ENCODE peak calls at places on chromosomes 4 and X, in nine cellular contexts. T, I, M, W, G, N, A, K and D are unnamed samples.

GRCh38 chrX:138775501-138775900 is 64.0 kb upstream of the FGF13 start:
- DNase-seq in K (peak), M (no peak), T (no peak), W (peak), I (no peak), G (peak), A (no peak), N (peak), D (no peak)

GRCh38 chr4:113645771-113646455 is 115.6 kb downstream of the CAMK2D start:
- DNase-seq in K (peak), M (no peak), T (no peak), N (no peak), W (peak), G (no peak), A (peak), I (no peak), D (no peak)

GRCh38 chrX:120419465-120419864 is 49.6 kb downstream of the LAMP2 start:
- DNase-seq in T (no peak), N (no peak), M (no peak), I (no peak), A (no peak), G (no peak), W (no peak), K (no peak), D (no peak)

GRCh38 chr4:182881928-182882327 is 35.3 kb downstream of the DCTD start:
- DNase-seq in A (no peak), T (peak), M (no peak), N (no peak), K (no peak), G (no peak), I (peak), W (no peak), D (no peak)

GRCh38 chr4:23516719-23517118 is 373.1 kb downstream of the PPARGC1A start:
- DNase-seq in N (peak), G (peak), T (no peak), I (no peak), A (no peak), W (no peak), K (peak), M (no peak), D (no peak)

GRCh38 chr4:107824367-107825071 is at the start of gene SGMS2:
- DNase-seq in K (peak), A (peak), N (peak), G (peak), T (peak), M (peak), W (peak), I (peak), D (peak)

GRCh38 chrX:45767021-45767491 is 566.4 kb upstream of the DIPK2B start:
- DNase-seq in G (no peak), M (no peak), N (peak), W (no peak), K (peak), T (no peak), A (no peak), I (no peak), D (no peak)

GRCh38 chrX:667360-667759 is 36.8 kb downstream of the SHOX start:
- DNase-seq in W (no peak), I (no peak), T (no peak), N (no peak), A (no peak), K (no peak), M (no peak), G (no peak), D (no peak)

GRCh38 chrX:120308959-120309872 is 2.0 kb downstream of the TMEM255A start:
- DNase-seq in N (peak), G (peak), T (no peak), M (peak), I (peak), A (peak), K (peak), W (peak), D (no peak)

GRCh38 chrX:104913348-104913747 is 307.1 kb downstream of the TEX13A start:
- DNase-seq in N (peak), T (peak), A (no peak), G (peak), I (no peak), W (peak), K (peak), M (no peak), D (no peak)

GRCh38 chr4:159105761-159106243 is 2.9 kb downstream of the RAPGEF2 start:
- DNase-seq in W (peak), N (peak), M (peak), K (peak), I (no peak), A (no peak), G (no peak), T (no peak), D (no peak)
- H3K4me3 ChIP-seq in W (peak), N (no peak), M (peak), K (peak), I (no peak), A (peak), G (peak), T (no peak), D (peak)

DNA sequence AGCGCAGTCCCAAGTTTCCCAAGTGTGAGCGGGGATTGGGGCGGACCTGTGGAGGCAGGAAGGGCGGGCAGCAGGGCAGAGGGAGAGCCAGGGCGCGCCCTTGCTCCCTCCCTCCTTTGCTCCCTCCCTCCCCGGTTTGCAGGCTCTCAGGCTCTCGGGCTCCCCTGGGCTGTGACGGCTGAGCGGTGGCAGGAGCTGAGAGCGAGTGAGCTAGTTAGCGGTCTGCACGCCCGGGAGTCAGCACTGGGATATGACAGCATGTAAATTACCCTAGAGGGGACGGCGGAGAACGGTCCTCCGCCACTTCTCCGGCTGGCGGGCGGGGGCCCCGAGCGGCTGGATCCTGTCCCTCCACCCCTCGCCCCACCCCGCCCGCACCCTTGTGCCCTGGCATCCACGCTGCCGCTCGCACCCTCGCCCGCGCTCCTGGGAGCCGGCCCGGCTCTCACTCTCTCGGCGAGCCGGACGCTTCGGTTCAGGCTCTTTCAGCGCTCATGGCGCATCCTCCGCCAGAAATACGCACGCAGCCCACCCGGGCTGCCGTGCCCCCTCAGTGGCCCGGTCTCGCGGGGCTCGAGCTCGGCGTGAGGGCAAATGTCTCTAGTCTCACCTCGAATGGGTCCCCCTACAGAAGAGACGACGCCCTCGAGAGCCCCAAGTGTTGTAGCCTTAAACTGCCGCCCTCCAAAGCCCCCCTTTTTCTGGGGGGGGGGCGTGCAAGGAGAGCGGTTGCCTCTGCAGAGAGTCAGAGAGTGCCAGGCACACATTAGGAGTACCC is at the start of gene TSC22D3:
- DNase-seq in G (peak), T (peak), K (peak), A (peak), M (peak), I (peak), W (peak), N (peak), D (peak)
- TF ChIP-seq CTCF in G (no peak), T (no peak), K (peak), A (no peak), M (no peak), I (peak), W (no peak), N (no peak), D (peak)

GRCh38 chr4:11013265-11013664 is 328.7 kb upstream of the CLNK start:
- DNase-seq in G (no peak), I (no peak), N (no peak), W (no peak), T (no peak), M (no peak), K (no peak), A (no peak), D (no peak)
- H3K4me3 ChIP-seq in G (no peak), I (no peak), N (no peak), W (no peak), T (no peak), M (no peak), K (no peak), A (no peak), D (no peak)

GRCh38 chr4:600850-601515 is 24.4 kb upstream of the PDE6B start:
- DNase-seq in W (no peak), A (no peak), M (no peak), K (no peak), N (no peak), G (no peak), T (no peak), I (no peak), D (no peak)

GRCh38 chr4:600166-600565 is 24.1 kb upstream of the TMEM271 start:
- DNase-seq in K (no peak), I (no peak), A (no peak), N (no peak), M (no peak), T (no peak), G (no peak), W (no peak), D (no peak)

GRCh38 chr4:601612-602558 is 23.5 kb upstream of the PDE6B start:
- DNase-seq in T (no peak), K (no peak), N (no peak), A (no peak), M (no peak), I (no peak), W (no peak), G (no peak), D (no peak)

GRCh38 chr4:604131-604530 is 21.2 kb upstream of the PDE6B start:
- DNase-seq in I (no peak), M (no peak), N (peak), T (no peak), W (no peak), K (no peak), A (no peak), G (no peak), D (no peak)

DNA sequence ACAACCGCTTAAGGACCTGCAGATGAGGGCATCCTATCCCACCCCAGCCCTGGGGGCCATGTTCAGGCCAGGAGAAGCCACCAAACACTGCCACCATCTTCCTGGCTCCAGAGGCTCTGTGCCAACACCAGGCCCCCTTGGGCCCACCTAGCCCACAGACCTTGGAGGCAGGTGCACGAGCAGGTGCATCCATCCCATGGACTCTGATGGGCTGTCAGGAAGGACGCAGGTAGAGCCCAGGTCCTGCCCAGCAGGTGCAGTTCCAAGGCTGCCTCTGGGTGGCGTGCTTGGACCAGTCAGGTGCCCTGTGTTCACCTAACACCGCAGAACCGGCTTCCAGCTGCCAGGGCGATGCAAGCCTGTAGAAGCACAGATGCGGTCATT is 22.8 kb upstream of the PDE6B start:
- DNase-seq in M (no peak), A (peak), T (peak), I (peak), W (peak), K (peak), G (peak), N (peak), D (no peak)
- TF ChIP-seq CTCF in M (no peak), A (peak), T (no peak), I (no peak), W (peak), K (peak), G (peak), N (peak), D (peak)

DNA sequence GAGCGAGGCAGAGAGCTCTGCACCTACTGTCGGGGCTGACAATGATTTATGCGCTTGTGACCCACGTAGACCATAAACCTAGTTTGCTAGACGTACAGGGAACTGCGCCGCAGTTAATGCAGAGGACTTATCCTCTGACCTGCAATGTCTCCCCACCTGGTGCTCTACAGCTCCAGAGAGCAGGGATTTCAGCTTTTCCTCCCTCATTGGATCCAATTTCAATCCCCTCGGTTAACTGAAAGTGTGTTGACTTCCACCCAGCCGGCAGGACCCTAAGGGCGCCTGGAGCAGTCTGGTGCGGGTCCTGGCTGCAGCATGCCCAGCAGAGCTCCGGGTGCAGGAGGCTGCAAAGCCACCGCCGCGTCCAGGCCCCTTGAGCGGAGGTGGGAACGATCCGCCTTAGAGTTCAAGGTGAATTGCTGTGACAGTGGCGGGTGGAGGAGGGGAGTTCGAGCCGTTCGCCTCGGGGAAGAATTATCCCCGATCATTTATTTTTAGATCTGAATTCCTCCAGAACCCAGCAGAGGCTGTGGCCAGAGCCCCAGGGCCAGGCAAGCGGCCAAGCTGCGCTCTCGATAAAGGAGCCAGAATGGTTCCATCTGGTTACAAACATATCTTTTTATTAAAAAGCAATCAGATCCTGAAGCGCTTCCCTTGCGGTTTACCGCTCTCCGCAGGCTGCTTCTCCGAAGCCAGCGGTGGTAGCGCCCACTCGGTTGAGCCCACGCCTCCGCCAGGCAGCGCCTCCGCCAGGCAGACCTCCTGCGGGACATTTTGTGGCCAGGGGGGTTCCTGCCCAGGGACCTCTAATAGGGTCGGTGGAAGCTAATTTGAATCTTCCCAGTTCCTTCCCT is 66.0 kb downstream of the FBXO8 start:
- DNase-seq in A (no peak), G (peak), K (peak), W (no peak), N (peak), T (peak), I (no peak), M (no peak), D (no peak)
- H3K4me3 ChIP-seq in A (no peak), G (peak), K (peak), W (no peak), N (no peak), T (peak), I (peak), M (peak), D (peak)

GRCh38 chr4:21512351-21512750 is 436.2 kb downstream of the KCNIP4 start:
- DNase-seq in K (peak), I (no peak), A (no peak), G (peak), M (no peak), N (peak), W (no peak), T (peak), D (no peak)
- TF ChIP-seq CTCF in K (peak), I (peak), A (peak), G (peak), M (no peak), N (no peak), W (peak), T (no peak), D (peak)

GRCh38 chr4:82045267-82045666 is 328.5 kb downstream of the HNRNPD start:
- DNase-seq in A (no peak), G (no peak), T (no peak), I (no peak), M (no peak), K (no peak), W (no peak), N (no peak), D (no peak)
- H3K4me3 ChIP-seq in A (no peak), G (no peak), T (no peak), I (no peak), M (no peak), K (no peak), W (no peak), N (no peak), D (no peak)

GRCh38 chrX:47619486-47620302 is at the start of gene SYN1:
- DNase-seq in N (peak), G (peak), W (peak), I (peak), A (peak), K (peak), M (no peak), T (peak), D (peak)
- TF ChIP-seq CTCF in N (no peak), G (no peak), W (peak), I (peak), A (no peak), K (no peak), M (no peak), T (peak), D (peak)

DNA sequence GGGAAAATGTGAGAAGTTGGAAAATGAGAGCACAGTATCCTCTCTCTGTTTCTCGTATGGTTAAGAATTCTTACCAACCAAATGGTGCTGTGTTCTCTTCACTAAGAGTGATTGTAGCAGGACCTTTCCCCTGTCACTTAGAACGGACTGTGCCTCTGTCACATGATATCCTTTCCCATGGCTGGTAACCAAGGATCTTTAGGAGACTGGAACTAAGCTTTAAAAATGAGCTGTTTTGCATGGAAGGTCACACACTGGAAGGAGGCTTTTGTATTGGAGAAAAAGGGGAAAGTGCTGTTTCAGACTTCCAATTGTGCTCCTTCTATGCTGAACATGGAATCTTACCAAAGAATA is 148.5 kb downstream of the SLC4A4 start:
- DNase-seq in K (no peak), M (no peak), G (peak), W (no peak), T (no peak), I (no peak), A (no peak), N (no peak), D (no peak)
- H3K4me3 ChIP-seq in K (no peak), M (no peak), G (no peak), W (no peak), T (no peak), I (no peak), A (no peak), N (no peak), D (no peak)